ENCODE peak calls at places on chromosomes 4 and X, in ten cellular contexts. U is IMR-90, O is stomach, P is keratinocyte, D is cardiac muscle cell, T is tibial nerve, H is hepatocyte, G is kidney epithelial cell, S is dorsolateral prefrontal cortex, R is fibroblast of the aortic adventitia. I is an unnamed sample.

GRCh38 chr4:125314676-125315570 is at the start of gene FAT4:
- DNase-seq in U (peak), O (peak), P (no peak), D (peak), T (peak), H (peak), G (peak), S (peak), R (peak), I (peak)

GRCh38 chrX:15849555-15849954 is 5.1 kb downstream of the AP1S2 start:
- DNase-seq in U (no peak), O (no peak), P (no peak), D (peak), T (no peak), H (peak), G (no peak), S (no peak), R (peak), I (peak)

GRCh38 chr4:78691971-78692814 is 84.0 kb upstream of the BMP2K start:
- DNase-seq in U (peak), O (no peak), P (no peak), D (peak), T (no peak), H (peak), G (no peak), S (no peak), R (peak), I (peak)

GRCh38 chr4:54495641-54496040 is 162.1 kb upstream of the KIT start:
- DNase-seq in U (no peak), O (no peak), P (no peak), D (no peak), T (no peak), H (no peak), G (no peak), S (no peak), R (no peak), I (no peak)

GRCh38 chrX:40154853-40155616 is 57.3 kb upstream of the BCOR start:
- DNase-seq in U (peak), O (peak), P (no peak), D (peak), T (peak), H (peak), G (no peak), S (no peak), R (peak), I (peak)

GRCh38 chr4:2330119-2331042 is 68.5 kb upstream of the MXD4 start:
- DNase-seq in U (peak), O (no peak), P (no peak), D (no peak), T (no peak), H (peak), G (peak), S (no peak), R (peak), I (peak)

GRCh38 chr4:118834960-118835895 is 698 bp downstream of the SEC24D start:
- DNase-seq in U (peak), O (peak), P (peak), D (peak), T (peak), H (peak), G (peak), S (peak), R (peak), I (peak)

GRCh38 chr4:7647211-7647931 is 212.6 kb upstream of the PSAPL1 start:
- DNase-seq in U (no peak), O (no peak), P (no peak), D (no peak), T (no peak), H (no peak), G (no peak), S (no peak), R (no peak), I (peak)

GRCh38 chr4:153873741-153874140 is 84.9 kb upstream of the SFRP2 start:
- DNase-seq in U (no peak), O (no peak), P (no peak), D (no peak), T (no peak), H (no peak), G (no peak), S (no peak), R (no peak), I (no peak)

GRCh38 chr4:126267689-126268088 is 952.9 kb downstream of the FAT4 start:
- DNase-seq in U (peak), O (no peak), P (no peak), D (no peak), T (no peak), H (no peak), G (no peak), S (no peak), R (peak), I (no peak)

GRCh38 chr4:102343964-102344519 is 1.2 kb downstream of the SLC39A8 start:
- DNase-seq in U (peak), O (no peak), P (no peak), D (peak), T (peak), H (peak), G (no peak), S (peak), R (peak), I (peak)

GRCh38 chrX:47623540-47624027 is 3.9 kb upstream of the SYN1 start:
- DNase-seq in U (peak), O (no peak), P (no peak), D (peak), T (no peak), H (peak), G (peak), S (peak), R (peak), I (peak)

GRCh38 chr4:102308032-102308799 is 37.1 kb downstream of the SLC39A8 start:
- DNase-seq in U (no peak), O (no peak), P (no peak), D (no peak), T (no peak), H (no peak), G (no peak), S (no peak), R (peak), I (peak)

GRCh38 chr4:178083968-178084367 is 641.7 kb upstream of the AGA start:
- DNase-seq in U (no peak), O (no peak), P (no peak), D (no peak), T (no peak), H (no peak), G (no peak), S (no peak), R (no peak), I (no peak)

GRCh38 chr4:68904786-68905185 is 46.8 kb downstream of the UGT2A3 start:
- DNase-seq in U (no peak), O (no peak), P (no peak), D (no peak), T (no peak), H (peak), G (no peak), S (no peak), R (peak), I (peak)

GRCh38 chr4:150974750-150975149 is 40.3 kb downstream of the LRBA start:
- DNase-seq in U (no peak), O (no peak), P (no peak), D (no peak), T (no peak), H (no peak), G (no peak), S (no peak), R (no peak), I (no peak)

GRCh38 chrX:112630187-112630586 is 49.6 kb downstream of the LHFPL1 start:
- DNase-seq in U (no peak), O (no peak), P (no peak), D (no peak), T (no peak), H (no peak), G (no peak), S (no peak), R (peak), I (no peak)

GRCh38 chr4:1599491-1600210 is 84.5 kb downstream of the FAM53A start:
- DNase-seq in U (no peak), O (no peak), P (no peak), D (no peak), T (no peak), H (no peak), G (no peak), S (peak), R (no peak), I (peak)

GRCh38 chr4:5112333-5112732 is 61.1 kb downstream of the STK32B start:
- DNase-seq in U (no peak), O (no peak), P (no peak), D (no peak), T (no peak), H (no peak), G (no peak), S (no peak), R (no peak), I (no peak)

GRCh38 chrX:10549280-10549679 is 71.1 kb downstream of the MID1 start:
- DNase-seq in U (no peak), O (no peak), P (no peak), D (no peak), T (no peak), H (no peak), G (no peak), S (no peak), R (no peak), I (no peak)

GRCh38 chr4:1767058-1767769 is 25.9 kb upstream of the FGFR3 start:
- DNase-seq in U (peak), O (no peak), P (no peak), D (peak), T (no peak), H (peak), G (no peak), S (no peak), R (peak), I (peak)

GRCh38 chrX:68833855-68834331 is 5.1 kb downstream of the EFNB1 start:
- DNase-seq in U (no peak), O (no peak), P (no peak), D (no peak), T (no peak), H (no peak), G (no peak), S (no peak), R (no peak), I (peak)

GRCh38 chr4:175252642-175253041 is 334.5 kb downstream of the ADAM29 start:
- DNase-seq in U (no peak), O (no peak), P (no peak), D (no peak), T (no peak), H (no peak), G (no peak), S (no peak), R (no peak), I (peak)

GRCh38 chrX:153926863-153927685 is 1.0 kb upstream of the ARHGAP4 start:
- DNase-seq in U (peak), O (peak), P (no peak), D (no peak), T (peak), H (peak), G (no peak), S (no peak), R (peak), I (peak)

GRCh38 chrX:17527135-17527701 is 152.2 kb downstream of the NHS start:
- DNase-seq in U (peak), O (peak), P (no peak), D (no peak), T (peak), H (no peak), G (peak), S (no peak), R (no peak), I (peak)

GRCh38 chrX:71128915-71129765 is 10.7 kb downstream of the MED12 start:
- DNase-seq in U (peak), O (peak), P (no peak), D (peak), T (peak), H (peak), G (peak), S (peak), R (peak), I (peak)

GRCh38 chrX:13898603-13899002 is 81.7 kb upstream of the GPM6B start:
- DNase-seq in U (peak), O (no peak), P (peak), D (no peak), T (no peak), H (no peak), G (no peak), S (no peak), R (no peak), I (no peak)

GRCh38 chrX:40694833-40695232 is 40.5 kb downstream of the MED14 start:
- DNase-seq in U (peak), O (no peak), P (no peak), D (no peak), T (no peak), H (no peak), G (no peak), S (no peak), R (peak), I (no peak)

GRCh38 chrX:137891431-137891830 is 325.5 kb downstream of the ZIC3 start:
- DNase-seq in U (no peak), O (no peak), P (no peak), D (no peak), T (no peak), H (no peak), G (no peak), S (no peak), R (no peak), I (no peak)

GRCh38 chr4:162952232-162952631 is 214.5 kb downstream of the NAF1 start:
- DNase-seq in U (no peak), O (no peak), P (no peak), D (no peak), T (no peak), H (peak), G (peak), S (no peak), R (no peak), I (peak)

GRCh38 chrX:19640693-19641374 is 125.5 kb upstream of the MAP3K15 start:
- DNase-seq in U (no peak), O (no peak), P (no peak), D (no peak), T (no peak), H (no peak), G (no peak), S (no peak), R (no peak), I (no peak)
- H3K4me3 ChIP-seq in U (no peak), O (no peak), P (no peak), D (no peak), T (peak), H (no peak), G (no peak), S (no peak), R (no peak), I (no peak)

GRCh38 chrX:130174051-130174704 is 2.4 kb downstream of the RAB33A start:
- DNase-seq in U (peak), O (no peak), P (no peak), D (no peak), T (peak), H (no peak), G (no peak), S (no peak), R (peak), I (peak)

GRCh38 chrX:130171446-130172126 is at the start of gene RAB33A:
- DNase-seq in U (no peak), O (no peak), P (no peak), D (peak), T (no peak), H (peak), G (no peak), S (peak), R (peak), I (peak)

GRCh38 chrX:130172127-130172834 is 519 bp downstream of the RAB33A start:
- DNase-seq in U (no peak), O (no peak), P (no peak), D (no peak), T (no peak), H (no peak), G (no peak), S (no peak), R (no peak), I (no peak)

GRCh38 chrX:130174937-130175336 is 3.2 kb downstream of the RAB33A start:
- DNase-seq in U (no peak), O (no peak), P (no peak), D (no peak), T (no peak), H (no peak), G (no peak), S (no peak), R (no peak), I (no peak)

DNA sequence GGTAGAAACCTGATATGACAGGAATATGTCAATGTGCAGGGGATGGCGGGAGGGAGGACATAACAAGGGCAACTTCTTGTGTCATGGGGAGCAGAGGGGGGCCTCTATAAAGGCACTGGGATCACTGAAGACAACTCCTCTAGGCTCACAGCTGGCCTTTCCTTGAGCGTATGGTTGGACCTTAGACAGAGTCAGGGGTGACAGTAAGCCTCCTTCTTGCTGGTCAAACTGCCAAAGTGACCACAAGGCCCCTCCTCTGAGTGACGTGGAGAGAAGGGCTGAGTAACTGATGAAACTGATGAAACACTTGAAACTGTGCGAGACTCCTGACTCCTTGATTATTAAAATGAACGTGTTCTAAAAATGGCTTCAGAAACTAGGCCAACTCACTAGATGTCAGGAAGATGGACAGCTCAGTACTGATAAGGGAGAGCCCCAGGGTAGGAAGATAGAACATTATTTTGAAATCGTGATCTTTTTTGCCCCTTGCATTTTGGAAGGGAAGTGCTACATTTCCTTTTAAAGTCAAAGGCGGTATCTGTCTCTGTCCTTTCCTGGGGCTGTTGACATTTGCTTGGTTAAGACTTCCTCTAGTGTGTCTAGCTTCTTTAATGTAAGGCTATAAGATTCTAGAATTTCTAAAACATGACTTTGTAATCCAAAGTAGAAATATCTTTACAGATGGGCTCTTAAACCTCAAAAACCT is 1.6 kb downstream of the RAB33A start:
- DNase-seq in U (peak), O (no peak), P (no peak), D (no peak), T (peak), H (no peak), G (no peak), S (no peak), R (peak), I (peak)
- H3K4me3 ChIP-seq in U (no peak), O (no peak), P (no peak), D (no peak), T (no peak), H (no peak), G (no peak), S (peak), R (peak), I (peak)

DNA sequence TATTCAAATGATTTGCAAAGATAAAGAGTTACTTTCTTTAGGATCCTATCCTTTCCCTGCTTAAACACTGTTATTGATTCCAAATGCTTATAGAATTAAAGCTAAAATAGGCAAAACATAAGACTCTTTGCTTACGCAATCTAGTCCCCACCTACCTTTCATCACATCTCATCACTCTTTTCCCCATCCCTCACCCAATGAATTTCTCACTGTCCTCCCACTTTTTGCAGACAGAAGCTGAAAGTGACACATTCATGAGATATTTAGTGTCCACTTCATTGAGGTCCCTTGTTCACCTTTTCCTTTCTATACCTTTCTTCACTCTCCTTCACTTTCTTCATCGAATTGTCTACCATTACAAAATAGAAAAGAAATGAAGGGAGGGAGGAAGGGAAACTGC is 424 bp downstream of the SATL1 start:
- DNase-seq in U (no peak), O (no peak), P (no peak), D (no peak), T (no peak), H (no peak), G (no peak), S (no peak), R (no peak), I (no peak)
- H3K4me3 ChIP-seq in U (peak), O (peak), P (no peak), D (peak), T (peak), H (peak), G (peak), S (peak), R (no peak), I (no peak)

DNA sequence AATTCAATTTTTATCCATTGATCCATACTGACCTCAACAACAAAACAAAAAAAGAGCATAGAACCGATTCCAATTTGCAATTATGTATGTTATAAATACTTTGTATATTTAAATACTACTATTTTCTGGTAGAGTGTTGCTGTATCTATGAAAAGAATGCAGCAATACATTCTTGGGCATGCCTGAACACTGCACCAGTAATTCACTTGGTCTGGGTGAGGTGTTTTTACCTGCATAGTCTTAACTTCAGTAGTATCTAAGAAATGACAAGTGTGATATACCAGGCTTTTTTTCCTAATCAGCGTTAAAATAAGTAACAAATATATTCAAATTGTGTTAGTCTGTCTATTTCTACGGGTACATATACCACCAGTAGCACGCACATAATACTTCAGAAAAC is 120.2 kb downstream of the KLHL13 start:
- DNase-seq in U (no peak), O (no peak), P (peak), D (no peak), T (no peak), H (no peak), G (no peak), S (no peak), R (no peak), I (no peak)
- H3K4me3 ChIP-seq in U (no peak), O (no peak), P (peak), D (no peak), T (no peak), H (no peak), G (no peak), S (no peak), R (no peak), I (no peak)

GRCh38 chr4:75512336-75513211 is 1.6 kb downstream of the RCHY1 start:
- DNase-seq in U (peak), O (no peak), P (no peak), D (peak), T (no peak), H (no peak), G (peak), S (no peak), R (peak), I (peak)
- H3K4me3 ChIP-seq in U (peak), O (peak), P (peak), D (peak), T (peak), H (peak), G (peak), S (peak), R (peak), I (peak)

GRCh38 chr4:183940807-183941310 is 35.8 kb downstream of the STOX2 start:
- DNase-seq in U (peak), O (no peak), P (no peak), D (no peak), T (no peak), H (no peak), G (no peak), S (no peak), R (no peak), I (peak)

GRCh38 chr4:183936047-183936446 is 30.9 kb downstream of the STOX2 start:
- DNase-seq in U (no peak), O (no peak), P (no peak), D (peak), T (no peak), H (no peak), G (no peak), S (no peak), R (no peak), I (no peak)

GRCh38 chr4:183932576-183932975 is 27.5 kb downstream of the STOX2 start:
- DNase-seq in U (no peak), O (no peak), P (no peak), D (no peak), T (no peak), H (no peak), G (no peak), S (no peak), R (no peak), I (no peak)

GRCh38 chr4:183936574-183937335 is 31.6 kb downstream of the STOX2 start:
- DNase-seq in U (peak), O (no peak), P (no peak), D (no peak), T (no peak), H (no peak), G (no peak), S (no peak), R (no peak), I (peak)

GRCh38 chr4:183935355-183936005 is 30.4 kb downstream of the STOX2 start:
- DNase-seq in U (no peak), O (no peak), P (no peak), D (no peak), T (no peak), H (no peak), G (no peak), S (no peak), R (no peak), I (no peak)
- H3K4me3 ChIP-seq in U (no peak), O (no peak), P (no peak), D (no peak), T (no peak), H (no peak), G (no peak), S (no peak), R (no peak), I (no peak)

GRCh38 chrX:24146283-24146865 is 3.2 kb upstream of the ZFX start:
- DNase-seq in U (peak), O (no peak), P (no peak), D (no peak), T (no peak), H (no peak), G (no peak), S (no peak), R (no peak), I (peak)
- H3K4me3 ChIP-seq in U (peak), O (peak), P (peak), D (no peak), T (peak), H (no peak), G (no peak), S (peak), R (no peak), I (peak)